ENCODE peak calls at places on chromosomes 16 and 17, in nine cellular contexts. G is BJ, T is cardiac fibroblast, J is hepatocyte, S is A549, Y is neural progenitor cell, D is GM12865, A is right lobe of liver, P is Peyer's patch. U is an unnamed sample.

GRCh38 chr17:43449470-43450202 is 34.1 kb upstream of the DHX8 start:
- DNase-seq in G (no peak), T (no peak), J (peak), S (peak), Y (no peak), D (no peak), A (peak), P (no peak), U (no peak)

GRCh38 chr16:50719401-50720337 is 22.2 kb upstream of the CYLD start:
- DNase-seq in G (no peak), T (no peak), J (peak), S (no peak), Y (no peak), D (no peak), A (no peak), P (no peak), U (no peak)

GRCh38 chr16:15677447-15677846 is 27.4 kb downstream of the NDE1 start:
- DNase-seq in G (no peak), T (no peak), J (no peak), S (no peak), Y (no peak), D (no peak), A (no peak), P (no peak), U (no peak)

GRCh38 chr16:74073471-74073870 is 223.1 kb upstream of the PSMD7 start:
- DNase-seq in G (no peak), T (no peak), J (peak), S (no peak), Y (no peak), D (no peak), A (peak), P (no peak), U (no peak)

GRCh38 chr16:50154369-50154947 is 1.4 kb downstream of the TENT4B start:
- DNase-seq in G (no peak), T (peak), J (peak), S (peak), Y (no peak), D (peak), A (no peak), P (no peak), U (no peak)

GRCh38 chr16:22078656-22079055 is 13.7 kb upstream of the VWA3A start:
- DNase-seq in G (no peak), T (no peak), J (no peak), S (no peak), Y (no peak), D (no peak), A (no peak), P (no peak), U (no peak)

GRCh38 chr17:31532526-31532925 is 141.1 kb downstream of the RAB11FIP4 start:
- DNase-seq in G (no peak), T (no peak), J (no peak), S (no peak), Y (no peak), D (no peak), A (no peak), P (no peak), U (no peak)

GRCh38 chr16:89210904-89211515 is 6.5 kb upstream of the ZNF778 start:
- DNase-seq in G (no peak), T (no peak), J (no peak), S (no peak), Y (no peak), D (no peak), A (no peak), P (no peak), U (no peak)

GRCh38 chr16:84532299-84532724 is 27.9 kb upstream of the MEAK7 start:
- DNase-seq in G (peak), T (peak), J (peak), S (peak), Y (peak), D (peak), A (peak), P (no peak), U (peak)

GRCh38 chr16:14003119-14003570 is 68.0 kb upstream of the MRTFB start:
- DNase-seq in G (peak), T (peak), J (peak), S (no peak), Y (peak), D (no peak), A (peak), P (peak), U (peak)

GRCh38 chr17:75844530-75845057 is 390 bp upstream of the UNC13D start:
- DNase-seq in G (no peak), T (no peak), J (peak), S (peak), Y (no peak), D (peak), A (no peak), P (peak), U (no peak)

GRCh38 chr17:4412933-4413831 is 20.6 kb upstream of the SPNS3 start:
- DNase-seq in G (no peak), T (peak), J (peak), S (peak), Y (peak), D (peak), A (peak), P (peak), U (peak)

GRCh38 chr17:78379134-78379497 is 667 bp downstream of the PGS1 start:
- DNase-seq in G (no peak), T (peak), J (no peak), S (no peak), Y (no peak), D (no peak), A (no peak), P (no peak), U (peak)

GRCh38 chr16:78002915-78003538 is 19.3 kb upstream of the CLEC3A start:
- DNase-seq in G (peak), T (peak), J (peak), S (peak), Y (peak), D (peak), A (peak), P (peak), U (peak)

GRCh38 chr16:82832861-82833260 is 206.1 kb downstream of the CDH13 start:
- DNase-seq in G (peak), T (peak), J (no peak), S (no peak), Y (no peak), D (no peak), A (no peak), P (no peak), U (peak)

GRCh38 chr17:1736348-1737281 is 6.1 kb upstream of the SERPINF2 start:
- DNase-seq in G (no peak), T (peak), J (peak), S (peak), Y (no peak), D (peak), A (peak), P (no peak), U (peak)

GRCh38 chr16:67720236-67720635 is 1.1 kb upstream of the GFOD2 start:
- DNase-seq in G (no peak), T (no peak), J (no peak), S (no peak), Y (peak), D (no peak), A (no peak), P (no peak), U (peak)

GRCh38 chr17:63525190-63525946 is 2.2 kb downstream of the KCNH6 start:
- DNase-seq in G (no peak), T (no peak), J (no peak), S (no peak), Y (no peak), D (no peak), A (no peak), P (no peak), U (no peak)

GRCh38 chr17:37488009-37488604 is 1.6 kb upstream of the DUSP14 start:
- DNase-seq in G (peak), T (peak), J (peak), S (peak), Y (peak), D (peak), A (no peak), P (no peak), U (peak)

GRCh38 chr16:57497121-57497520 is 10.8 kb upstream of the DOK4 start:
- DNase-seq in G (no peak), T (no peak), J (peak), S (no peak), Y (no peak), D (no peak), A (no peak), P (no peak), U (no peak)

GRCh38 chr17:64099543-64099942 is 30.4 kb downstream of the ERN1 start:
- DNase-seq in G (no peak), T (no peak), J (no peak), S (no peak), Y (peak), D (no peak), A (no peak), P (no peak), U (no peak)

GRCh38 chr17:29577009-29577777 is 8.7 kb downstream of the TP53I13 start:
- DNase-seq in G (no peak), T (no peak), J (no peak), S (no peak), Y (no peak), D (no peak), A (peak), P (no peak), U (no peak)

GRCh38 chr16:50234771-50235556 is 31.4 kb upstream of the ADCY7 start:
- DNase-seq in G (no peak), T (peak), J (no peak), S (no peak), Y (no peak), D (no peak), A (no peak), P (no peak), U (peak)

GRCh38 chr16:69767459-69768229 is 5.5 kb downstream of the WWP2 start:
- DNase-seq in G (no peak), T (no peak), J (no peak), S (no peak), Y (no peak), D (no peak), A (no peak), P (no peak), U (no peak)

GRCh38 chr16:69761983-69762842 is at the start of gene WWP2:
- DNase-seq in G (no peak), T (peak), J (peak), S (peak), Y (peak), D (peak), A (peak), P (peak), U (peak)

GRCh38 chr16:69762843-69763556 is 868 bp downstream of the WWP2 start:
- DNase-seq in G (no peak), T (peak), J (peak), S (peak), Y (peak), D (peak), A (no peak), P (no peak), U (peak)

GRCh38 chr16:69769404-69769803 is 7.3 kb downstream of the WWP2 start:
- DNase-seq in G (no peak), T (no peak), J (no peak), S (no peak), Y (no peak), D (no peak), A (no peak), P (no peak), U (no peak)

GRCh38 chr16:69763557-69763942 is 1.4 kb downstream of the WWP2 start:
- DNase-seq in G (no peak), T (no peak), J (no peak), S (no peak), Y (no peak), D (no peak), A (no peak), P (no peak), U (no peak)
- H3K4me3 ChIP-seq in G (no peak), T (no peak), J (peak), S (peak), Y (peak), D (peak), A (peak), P (peak), U (peak)

GRCh38 chr16:81831722-81832126 is 52.6 kb downstream of the PLCG2 start:
- DNase-seq in G (no peak), T (no peak), J (no peak), S (no peak), Y (no peak), D (peak), A (peak), P (peak), U (no peak)
- TF ChIP-seq CTCF in G (no peak), T (no peak), J (no peak), S (no peak), Y (no peak), D (peak), A (no peak), P (no peak), U (no peak)

GRCh38 chr17:48814504-48814903 is 2.5 kb downstream of the TTLL6 start:
- DNase-seq in G (no peak), T (peak), J (peak), S (peak), Y (peak), D (peak), A (peak), P (peak), U (peak)

GRCh38 chr17:48818361-48818841 is 1.4 kb upstream of the TTLL6 start:
- DNase-seq in G (no peak), T (no peak), J (no peak), S (no peak), Y (peak), D (no peak), A (peak), P (no peak), U (no peak)

GRCh38 chr17:48816774-48817590 is at the start of gene TTLL6:
- DNase-seq in G (no peak), T (peak), J (peak), S (peak), Y (peak), D (peak), A (peak), P (peak), U (peak)

GRCh38 chr17:48819466-48819865 is 2.4 kb upstream of the TTLL6 start:
- DNase-seq in G (no peak), T (no peak), J (no peak), S (no peak), Y (no peak), D (no peak), A (no peak), P (no peak), U (no peak)

DNA sequence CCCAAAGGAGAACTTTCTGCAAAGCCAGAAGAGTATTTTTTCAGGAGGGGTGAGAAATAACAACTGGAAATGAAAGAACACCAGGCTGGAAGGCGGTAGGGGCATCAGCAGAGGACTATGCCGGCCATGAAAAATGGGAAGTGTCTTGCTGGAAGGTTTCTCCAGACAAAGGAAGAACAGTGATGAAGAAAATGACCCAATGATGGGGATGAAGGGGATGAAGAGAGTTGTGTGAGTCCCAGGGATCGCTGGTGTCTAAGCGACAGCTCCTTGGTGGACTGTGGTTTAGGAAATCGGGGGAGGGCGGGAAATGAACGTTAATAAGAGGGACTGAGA is 623 bp downstream of the TTLL6 start:
- DNase-seq in G (no peak), T (no peak), J (no peak), S (no peak), Y (no peak), D (no peak), A (no peak), P (no peak), U (no peak)
- H3K4me3 ChIP-seq in G (no peak), T (peak), J (peak), S (peak), Y (peak), D (no peak), A (peak), P (peak), U (peak)

GRCh38 chr16:28218109-28218508 is 6.3 kb upstream of the XPO6 start:
- DNase-seq in G (no peak), T (peak), J (peak), S (peak), Y (peak), D (peak), A (no peak), P (peak), U (peak)
- TF ChIP-seq CTCF in G (peak), T (peak), J (peak), S (peak), Y (peak), D (peak), A (peak), P (peak), U (peak)

DNA sequence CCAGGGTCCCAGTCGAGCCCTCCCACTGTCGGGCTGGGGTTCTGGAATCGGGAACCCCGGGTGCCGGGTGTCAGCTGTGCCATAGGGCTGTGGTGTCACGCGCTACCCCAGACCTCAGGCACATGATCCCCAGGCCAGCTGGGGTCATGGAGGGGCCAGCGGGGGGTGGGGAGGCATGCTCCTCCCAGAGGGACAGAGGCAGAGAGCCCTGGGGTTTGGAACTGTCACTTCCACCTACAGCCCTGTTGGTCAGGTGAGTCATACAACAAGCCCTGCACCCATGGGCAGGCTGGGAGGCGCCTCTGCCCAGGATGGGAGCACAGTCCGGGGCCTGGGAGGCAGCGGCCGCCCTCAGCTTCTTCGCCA is 63.0 kb downstream of the BAIAP2 start:
- DNase-seq in G (no peak), T (no peak), J (peak), S (peak), Y (no peak), D (no peak), A (peak), P (no peak), U (no peak)
- H3K4me3 ChIP-seq in G (no peak), T (peak), J (no peak), S (peak), Y (no peak), D (no peak), A (no peak), P (peak), U (peak)

DNA sequence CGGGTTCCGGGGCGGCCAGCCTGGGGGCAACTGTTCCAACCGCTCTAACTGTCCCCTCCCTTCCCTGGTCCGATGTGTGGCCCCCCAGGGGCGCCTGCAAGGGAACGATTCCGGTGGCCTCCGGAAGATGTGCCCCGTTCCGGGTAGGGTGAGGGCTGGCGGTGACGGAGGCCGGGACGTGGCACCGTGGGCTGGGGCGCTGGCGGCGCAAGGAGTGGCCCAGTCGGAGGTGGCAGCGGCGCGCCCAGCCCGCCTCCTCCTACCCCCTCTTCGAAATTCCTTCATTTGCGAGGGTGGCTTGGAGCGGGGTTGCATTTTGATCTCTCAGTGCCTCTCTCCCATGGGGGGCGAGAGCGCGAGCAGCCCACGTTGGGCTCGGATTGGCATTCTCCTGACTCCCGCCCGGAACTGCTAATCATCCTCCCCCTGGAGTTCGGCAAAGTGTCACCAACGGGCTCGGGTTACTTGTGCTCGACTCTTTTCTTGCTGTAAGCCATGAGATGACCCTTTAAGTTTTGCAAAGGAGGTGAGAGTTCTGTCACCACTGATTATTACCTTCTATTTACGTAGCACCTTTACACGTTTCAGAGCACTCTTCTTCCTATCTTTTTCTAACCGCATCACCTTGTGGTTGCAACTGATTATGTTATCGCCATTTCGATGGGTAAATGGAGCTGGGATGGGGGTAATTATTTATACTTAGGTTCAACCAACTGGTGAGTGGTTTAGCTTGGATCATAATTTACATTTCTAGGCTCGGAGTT is 667 bp downstream of the NDEL1 start:
- DNase-seq in G (no peak), T (peak), J (peak), S (peak), Y (peak), D (peak), A (peak), P (peak), U (peak)
- TF ChIP-seq CTCF in G (no peak), T (no peak), J (no peak), S (peak), Y (no peak), D (no peak), A (no peak), P (no peak), U (no peak)

DNA sequence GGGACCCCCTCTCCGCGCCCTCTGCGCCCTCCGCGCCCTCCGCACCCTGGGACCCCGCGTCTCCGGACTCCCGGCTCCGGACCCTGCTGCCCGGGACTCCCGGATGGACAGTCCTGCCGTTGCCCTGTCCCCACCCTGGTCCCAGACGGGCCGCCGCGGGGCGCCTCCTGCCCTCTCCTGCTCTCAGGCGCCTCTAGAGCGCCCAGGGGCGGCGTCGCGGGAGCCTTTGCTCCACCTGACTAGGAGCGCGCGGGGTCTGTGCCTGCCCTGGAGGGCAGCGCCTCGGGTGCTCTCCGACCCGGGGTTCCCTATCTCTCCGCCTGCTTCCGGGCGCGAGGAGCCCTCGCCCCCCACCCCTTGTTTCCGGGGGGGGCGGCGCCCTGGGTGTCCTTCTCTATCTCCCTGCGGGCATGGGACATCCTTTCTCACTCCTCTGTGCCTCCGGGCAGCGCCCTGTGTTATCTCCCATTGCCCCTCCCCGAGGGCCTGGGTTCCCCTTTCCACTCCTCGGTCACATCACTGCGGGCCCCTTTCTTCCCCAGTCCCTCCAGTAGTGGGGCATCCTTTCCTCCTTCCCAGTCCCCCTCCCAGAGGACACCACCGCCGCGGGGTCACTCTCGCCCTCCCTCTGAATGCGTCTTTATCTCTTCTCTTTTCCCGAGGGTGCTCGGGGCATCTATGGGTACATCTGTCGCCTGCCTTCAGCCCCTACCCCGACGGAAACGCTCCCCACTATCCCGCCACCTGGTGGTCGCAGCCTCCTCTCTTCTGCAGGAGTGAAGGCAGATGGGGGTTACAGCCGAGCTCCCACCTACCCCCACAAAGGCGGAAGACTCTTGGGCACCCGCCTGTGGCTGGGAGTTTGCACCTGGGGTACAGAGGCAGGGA is 865 bp downstream of the PRKCB start:
- DNase-seq in G (no peak), T (no peak), J (peak), S (no peak), Y (peak), D (peak), A (peak), P (peak), U (no peak)
- H3K4me3 ChIP-seq in G (no peak), T (no peak), J (no peak), S (peak), Y (peak), D (peak), A (peak), P (peak), U (no peak)

DNA sequence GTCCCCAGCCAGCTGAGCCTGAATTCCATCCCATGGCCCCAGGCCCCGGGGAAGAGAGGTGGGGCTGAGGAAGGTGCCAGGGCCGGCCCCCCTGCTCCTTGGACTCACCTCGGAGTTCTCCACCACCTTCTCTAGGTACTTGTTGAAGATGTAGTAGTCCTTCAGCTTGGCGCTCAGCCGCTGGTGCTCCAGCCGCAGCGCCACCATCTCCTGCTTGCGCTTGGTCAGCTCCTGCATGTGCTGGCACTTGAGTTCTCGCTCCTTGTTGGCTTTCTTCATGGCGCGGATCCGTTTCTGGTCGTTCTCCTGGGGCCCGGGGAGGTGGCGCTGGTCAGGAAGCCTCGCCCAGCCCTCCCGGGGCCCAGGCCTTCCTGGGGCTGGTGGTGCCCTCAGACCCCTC is 3.3 kb downstream of the CCDC42 start:
- DNase-seq in G (no peak), T (no peak), J (no peak), S (no peak), Y (no peak), D (no peak), A (no peak), P (no peak), U (no peak)
- TF ChIP-seq CTCF in G (no peak), T (no peak), J (no peak), S (no peak), Y (no peak), D (no peak), A (no peak), P (no peak), U (no peak)

U was measured in fibroblast of pulmonary artery.